ENCODE peak calls at places on chromosomes 13 and 19, in seven cellular contexts. M is PC-3, G is pancreas, L is heart right ventricle, Q is AG04450, E is heart left ventricle, B is SJSA1. N is an unnamed sample.

GRCh38 chr19:29393915-29394460 is 131.8 kb upstream of the VSTM2B start:
- DNase-seq in M (peak; percentile 1), G (no peak), L (no peak), Q (no peak), E (peak; percentile 29), B (no peak), N (no peak)

GRCh38 chr19:43667524-43668405 is 2.2 kb downstream of the PLAUR start:
- DNase-seq in M (no peak), G (peak; percentile 56), L (peak; percentile 17), Q (no peak), E (no peak), B (no peak), N (no peak)

GRCh38 chr13:113832631-113833030 is 31.2 kb downstream of the GAS6 start:
- DNase-seq in M (no peak), G (no peak), L (peak; percentile 16), Q (no peak), E (peak; percentile 55), B (no peak), N (no peak)

GRCh38 chr13:33401238-33401637 is 115.7 kb upstream of the STARD13 start:
- DNase-seq in M (no peak), G (no peak), L (peak; percentile 22), Q (no peak), E (no peak), B (no peak), N (no peak)

GRCh38 chr19:34209726-34210125 is 37.4 kb downstream of the LSM14A start:
- DNase-seq in M (no peak), G (no peak), L (no peak), Q (no peak), E (no peak), B (no peak), N (no peak)

GRCh38 chr19:1651061-1651547 is 1.3 kb downstream of the TCF3 start:
- DNase-seq in M (no peak), G (peak; percentile 25), L (no peak), Q (no peak), E (peak; percentile 44), B (no peak), N (no peak)

GRCh38 chr13:74367193-74367592 is 233.0 kb upstream of the KLF12 start:
- DNase-seq in M (no peak), G (no peak), L (no peak), Q (no peak), E (no peak), B (no peak), N (no peak)

GRCh38 chr13:31477961-31478360 is 261.4 kb upstream of the RXFP2 start:
- DNase-seq in M (no peak), G (no peak), L (no peak), Q (no peak), E (no peak), B (no peak), N (no peak)

GRCh38 chr13:71758823-71759222 is 108.2 kb downstream of the DACH1 start:
- DNase-seq in M (no peak), G (no peak), L (no peak), Q (no peak), E (no peak), B (no peak), N (no peak)

GRCh38 chr13:74274946-74275345 is 140.7 kb upstream of the KLF12 start:
- DNase-seq in M (no peak), G (no peak), L (no peak), Q (no peak), E (no peak), B (no peak), N (no peak)

GRCh38 chr19:14479985-14480694 is 5.0 kb upstream of the PTGER1 start:
- DNase-seq in M (peak; percentile 40), G (no peak), L (peak; percentile 56), Q (no peak), E (peak; percentile 76), B (no peak), N (peak; percentile 44)

GRCh38 chr19:8257052-8257443 is 47.9 kb downstream of the CERS4 start:
- DNase-seq in M (no peak), G (no peak), L (no peak), Q (no peak), E (no peak), B (no peak), N (no peak)

GRCh38 chr19:14127176-14127575 is 9.2 kb downstream of the ASF1B start:
- DNase-seq in M (no peak), G (no peak), L (peak; percentile 47), Q (no peak), E (peak; percentile 64), B (no peak), N (no peak)

GRCh38 chr13:51645154-51645650 is 60.9 kb downstream of the WDFY2 start:
- DNase-seq in M (no peak), G (no peak), L (no peak), Q (no peak), E (no peak), B (peak; percentile 33), N (no peak)

GRCh38 chr13:51646041-51646670 is 61.9 kb downstream of the WDFY2 start:
- DNase-seq in M (no peak), G (no peak), L (no peak), Q (no peak), E (no peak), B (no peak), N (no peak)

GRCh38 chr13:51643882-51644281 is 59.6 kb downstream of the WDFY2 start:
- DNase-seq in M (peak; percentile 83), G (no peak), L (no peak), Q (peak; percentile 79), E (no peak), B (peak; percentile 81), N (no peak)

GRCh38 chr13:51644649-51645048 is 60.4 kb downstream of the WDFY2 start:
- DNase-seq in M (peak; percentile 30), G (no peak), L (no peak), Q (no peak), E (no peak), B (peak; percentile 42), N (no peak)

DNA sequence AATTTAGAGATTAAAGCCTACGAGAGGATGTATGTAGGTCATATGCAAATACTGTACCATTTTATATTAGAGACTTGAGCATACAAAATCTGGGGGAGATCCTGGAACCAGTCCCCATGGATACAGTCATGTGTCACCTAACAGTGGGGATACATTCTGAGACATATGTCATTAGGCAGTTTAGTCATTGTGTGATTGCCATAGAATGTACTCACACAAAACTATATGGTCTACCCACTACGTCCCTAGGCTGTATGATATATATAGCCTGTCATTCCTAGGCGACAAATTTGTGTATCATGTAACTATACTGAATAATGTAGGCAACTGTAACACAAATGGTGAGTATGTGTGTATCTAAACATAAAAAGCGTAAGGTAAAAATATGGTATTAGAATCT is 62.8 kb downstream of the WDFY2 start:
- DNase-seq in M (no peak), G (no peak), L (no peak), Q (no peak), E (no peak), B (no peak), N (no peak)
- H3K27ac ChIP-seq in M (no peak overlapping the region), G (no peak overlapping the region), L (no peak overlapping the region), Q (no peak overlapping the region), E (no peak overlapping the region), B (no peak overlapping the region), N (no peak overlapping the region)

GRCh38 chr19:35936738-35937268 is 629 bp downstream of the LRFN3 start:
- DNase-seq in M (no peak), G (no peak), L (no peak), Q (no peak), E (no peak), B (no peak), N (no peak)
- H3K27ac ChIP-seq in M (no peak overlapping the region), G (no peak overlapping the region), L (peak overlapping the region; percentile 77), Q (no peak overlapping the region), E (peak overlapping the region; percentile 84), B (no peak overlapping the region), N (peak overlapping the region; percentile 75)

DNA sequence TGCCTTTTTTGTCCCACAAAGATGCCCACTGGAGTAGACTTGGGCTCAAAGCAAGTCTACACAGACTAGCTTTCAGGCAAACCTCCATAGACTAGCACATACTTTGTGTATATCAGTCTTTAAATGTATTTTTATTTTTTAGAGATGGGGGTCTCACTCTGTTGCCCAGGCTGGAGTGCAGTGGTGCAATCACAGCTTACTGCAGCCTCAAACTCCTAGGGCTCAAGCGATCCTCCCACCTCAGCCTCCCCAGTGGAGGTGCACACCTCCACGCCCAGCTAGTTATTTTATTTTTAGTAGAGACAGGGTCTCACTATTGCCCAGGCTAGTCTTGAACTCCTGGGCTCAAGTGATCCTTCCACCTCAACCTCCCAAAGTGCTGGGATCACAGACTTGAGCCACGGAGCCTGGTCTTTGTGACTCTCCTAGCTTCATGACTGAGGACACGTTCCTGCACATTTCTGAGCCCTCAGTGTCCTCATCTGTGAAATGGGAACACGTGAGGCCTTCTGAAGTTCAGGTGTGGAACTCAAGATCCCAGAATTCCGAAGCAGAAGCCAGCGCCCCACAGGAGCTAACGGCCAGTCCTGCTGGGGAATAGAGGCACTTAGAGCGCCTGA is 5.1 kb upstream of the TPM4 start:
- DNase-seq in M (no peak), G (no peak), L (no peak), Q (no peak), E (no peak), B (no peak), N (no peak)
- H3K27ac ChIP-seq in M (peak overlapping the region; percentile 98), G (peak overlapping the region; percentile 23), L (peak overlapping the region; percentile 73), Q (no peak overlapping the region), E (peak overlapping the region; percentile 72), B (no peak overlapping the region), N (no peak overlapping the region)

GRCh38 chr19:19203012-19203856 is at the start of gene NR2C2AP:
- DNase-seq in M (peak; percentile 94), G (peak; percentile 90), L (peak; percentile 93), Q (peak; percentile 68), E (peak; percentile 95), B (peak; percentile 85), N (peak; percentile 52)

GRCh38 chr19:19206938-19207337 is 3.7 kb upstream of the NR2C2AP start:
- DNase-seq in M (no peak), G (no peak), L (no peak), Q (no peak), E (no peak), B (no peak), N (no peak)

GRCh38 chr19:19204181-19204580 is 967 bp upstream of the NR2C2AP start:
- DNase-seq in M (peak; percentile 20), G (no peak), L (no peak), Q (no peak), E (no peak), B (no peak), N (no peak)

GRCh38 chr19:19207637-19208582 is 3.8 kb upstream of the NCAN start:
- DNase-seq in M (no peak), G (no peak), L (no peak), Q (no peak), E (no peak), B (no peak), N (peak; percentile 44)

DNA sequence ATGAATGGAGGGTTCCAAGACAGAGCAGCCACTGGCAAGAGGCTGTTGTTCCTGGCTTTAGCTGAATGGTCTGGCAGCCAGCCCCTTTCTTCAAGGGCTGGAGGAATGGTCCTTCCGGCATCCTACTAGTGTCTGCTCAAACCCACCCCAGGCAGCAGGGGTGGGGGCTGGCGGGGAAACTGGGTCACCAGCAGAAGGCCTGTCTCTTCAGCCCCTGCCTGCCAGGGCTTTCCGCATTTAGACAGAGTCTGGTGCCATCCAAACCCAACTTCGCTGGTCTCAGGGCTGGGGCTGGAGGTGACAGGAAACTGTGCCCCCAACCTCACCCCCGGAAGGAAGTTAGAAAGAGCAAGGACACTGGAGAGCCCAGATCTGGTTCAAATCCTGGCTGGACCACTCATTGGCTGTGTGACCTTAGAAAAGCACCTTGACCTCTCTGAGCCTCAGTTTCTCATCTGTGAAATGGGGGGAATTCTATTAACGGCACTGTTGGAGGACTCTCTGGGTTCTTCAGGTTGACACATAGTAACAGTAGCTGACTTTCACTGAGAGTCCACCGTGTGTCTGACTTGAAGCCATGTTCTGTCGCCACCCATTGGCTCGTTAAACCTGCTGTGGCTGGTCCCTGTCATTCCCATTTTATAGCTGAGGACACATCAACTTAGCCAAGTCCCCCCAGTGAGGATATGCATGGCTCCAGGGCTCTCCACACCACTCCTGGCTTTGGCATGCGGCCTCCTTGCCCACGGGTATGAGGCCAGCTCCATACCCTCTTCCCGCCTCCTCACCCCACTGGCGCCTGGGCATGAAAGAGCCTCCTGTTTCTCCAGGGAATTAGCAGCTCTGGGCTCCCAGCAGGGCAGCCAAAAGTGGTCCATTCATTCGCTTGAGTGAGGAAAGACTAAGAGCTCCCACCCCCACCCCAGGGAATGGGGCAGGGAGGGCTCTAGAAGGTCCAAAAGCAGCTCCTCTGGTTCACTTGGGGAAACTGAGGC is 2.5 kb upstream of the NR2C2AP start:
- DNase-seq in M (no peak), G (no peak), L (no peak), Q (no peak), E (no peak), B (no peak), N (peak; percentile 60)
- H3K27ac ChIP-seq in M (no peak overlapping the region), G (no peak overlapping the region), L (no peak overlapping the region), Q (no peak overlapping the region), E (no peak overlapping the region), B (no peak overlapping the region), N (no peak overlapping the region)

N was measured in substantia nigra.